ENCODE peak calls at places on chromosomes 16 and 17, in four cellular contexts. U is astrocyte, Z is GM23338, P is testis. F is an unnamed sample. For H3K4me1, the result is how much of the 10 kb centered on the place peaks cover.

GRCh38 chr17:58085039-58085715 is 2.0 kb downstream of the DYNLL2 start:
- DNase-seq in U (no peak), P (no peak), Z (no peak), F (peak)

GRCh38 chr16:89633064-89633631 is 19.7 kb downstream of the DPEP1 start:
- DNase-seq in Z (no peak), P (no peak), U (peak), F (no peak)

GRCh38 chr16:63005356-63005755 is 969.1 kb upstream of the CDH8 start:
- DNase-seq in Z (no peak), U (no peak), P (no peak), F (no peak)

GRCh38 chr17:49730787-49731441 is 23.1 kb upstream of the SLC35B1 start:
- DNase-seq in U (no peak), Z (no peak), P (no peak), F (no peak)

GRCh38 chr17:81198826-81199481 is 23.8 kb downstream of the CEP131 start:
- DNase-seq in Z (no peak), U (no peak), P (peak), F (no peak)

GRCh38 chr17:66548158-66548557 is 245.7 kb downstream of the PRKCA start:
- DNase-seq in Z (no peak), P (no peak), U (no peak), F (peak)

GRCh38 chr16:89576173-89577054 is 856 bp downstream of the CPNE7 start:
- DNase-seq in P (no peak), Z (peak), U (no peak), F (no peak)

GRCh38 chr17:69466905-69467630 is 52.6 kb downstream of the MAP2K6 start:
- DNase-seq in Z (peak), U (peak), P (no peak), F (no peak)

GRCh38 chr17:48002920-48003685 is 32.2 kb downstream of the CDK5RAP3 start:
- DNase-seq in U (no peak), P (no peak), Z (peak), F (no peak)

GRCh38 chr17:81400154-81400938 is 5.1 kb downstream of the BAHCC1 start:
- DNase-seq in P (no peak), Z (peak), U (peak), F (no peak)

GRCh38 chr16:12612598-12613101 is 191.0 kb downstream of the CPPED1 start:
- DNase-seq in Z (no peak), U (peak), P (no peak), F (no peak)

GRCh38 chr16:55499951-55500350 is 8.9 kb upstream of the LPCAT2 start:
- DNase-seq in P (no peak), U (peak), Z (no peak), F (peak)

GRCh38 chr16:55497558-55497957 is 11.3 kb upstream of the LPCAT2 start:
- DNase-seq in Z (no peak), U (no peak), P (no peak), F (no peak)

GRCh38 chr16:55499281-55499680 is 9.6 kb upstream of the LPCAT2 start:
- DNase-seq in Z (no peak), P (no peak), U (no peak), F (no peak)

GRCh38 chr16:55496509-55497145 is 12.2 kb upstream of the LPCAT2 start:
- DNase-seq in P (no peak), U (no peak), Z (no peak), F (no peak)

GRCh38 chr16:55498101-55498500 is 10.8 kb upstream of the LPCAT2 start:
- DNase-seq in U (no peak), Z (no peak), P (no peak), F (no peak)
- H3K4me1 ChIP-seq in U (half or more), Z (under half), P (under half), F (under half)

GRCh38 chr17:72681844-72682243 is 410.6 kb downstream of the SLC39A11 start:
- DNase-seq in Z (peak), P (no peak), U (no peak), F (no peak)

GRCh38 chr17:72687941-72688340 is 404.5 kb downstream of the SLC39A11 start:
- DNase-seq in U (no peak), Z (no peak), P (no peak), F (no peak)

GRCh38 chr17:72683506-72684404 is 408.7 kb downstream of the SLC39A11 start:
- DNase-seq in Z (no peak), P (no peak), U (peak), F (no peak)

GRCh38 chr17:72682597-72682996 is 409.9 kb downstream of the SLC39A11 start:
- DNase-seq in P (no peak), Z (no peak), U (peak), F (no peak)

GRCh38 chr17:72684405-72685020 is 408.0 kb downstream of the SLC39A11 start:
- DNase-seq in P (no peak), U (no peak), Z (no peak), F (no peak)
- H3K27ac ChIP-seq in P (no peak), U (peak), Z (no peak), F (no peak)

GRCh38 chr16:80260906-80261311 is 279.9 kb upstream of the DYNLRB2 start:
- DNase-seq in P (no peak), U (no peak), Z (no peak), F (no peak)

GRCh38 chr16:80265624-80266306 is 275.0 kb upstream of the DYNLRB2 start:
- DNase-seq in P (no peak), Z (no peak), U (no peak), F (no peak)

GRCh38 chr16:80259289-80259805 is 281.4 kb upstream of the DYNLRB2 start:
- DNase-seq in Z (no peak), U (peak), P (no peak), F (no peak)

GRCh38 chr16:80263848-80264694 is 276.7 kb upstream of the DYNLRB2 start:
- DNase-seq in P (no peak), U (no peak), Z (no peak), F (no peak)

GRCh38 chr16:80263181-80263823 is 277.5 kb upstream of the DYNLRB2 start:
- DNase-seq in Z (no peak), P (no peak), U (no peak), F (no peak)
- H3K4me1 ChIP-seq in Z (under half), P (under half), U (under half), F (under half)

GRCh38 chr17:1872976-1873375 is 43.2 kb downstream of the RPA1 start:
- DNase-seq in P (no peak), U (no peak), Z (no peak), F (no peak)

GRCh38 chr17:1875597-1875996 is 45.8 kb downstream of the RPA1 start:
- DNase-seq in P (no peak), U (no peak), Z (no peak), F (no peak)

GRCh38 chr17:1871743-1872142 is 41.9 kb downstream of the RPA1 start:
- DNase-seq in P (no peak), U (no peak), Z (no peak), F (no peak)

GRCh38 chr17:1872254-1872653 is 42.4 kb downstream of the RPA1 start:
- DNase-seq in Z (no peak), P (no peak), U (no peak), F (no peak)

GRCh38 chr17:1873418-1873817 is 43.6 kb downstream of the RPA1 start:
- DNase-seq in P (no peak), U (no peak), Z (no peak), F (no peak)
- H3K27ac ChIP-seq in P (no peak), U (no peak), Z (no peak), F (no peak)

GRCh38 chr16:3868967-3869366 is 11.5 kb downstream of the CREBBP start:
- DNase-seq in U (no peak), P (no peak), Z (no peak), F (no peak)
- H3K4me1 ChIP-seq in U (under half), P (under half), Z (under half), F (under half)

F was measured in adrenal gland.